ENCODE peak calls at places on chromosomes 11 and 22, in nine cellular contexts. D is progenitor cell of endocrine pancreas; Y is fibroblast of the aortic adventitia; C is sciatic nerve; Q is PC-9; E is caudate nucleus; T is activated T-cell treated with anti-CD3 and anti-CD28 coated beads for 24 hours; K is heart right ventricle; I is stimulated activated CD4-positive, alpha-beta T cell treated with anti-CD3 and anti-CD28 coated beads, TNF-alpha, amount 100 ng/mL, for 24 hours. A is an unnamed sample.

GRCh38 chr22:43151251-43152000 is at the start of gene TSPO:
- DNase-seq in D (no peak), Y (peak), C (peak), Q (peak), E (peak), T (peak), K (peak), I (peak), A (peak)

GRCh38 chr11:117931971-117932370 is 2.8 kb upstream of the TMPRSS13 start:
- DNase-seq in D (no peak), Y (no peak), C (peak), Q (peak), E (no peak), T (peak), K (no peak), I (no peak), A (peak)

GRCh38 chr11:70480711-70481110 is 82.4 kb downstream of the CTTN start:
- DNase-seq in D (no peak), Y (no peak), C (no peak), Q (no peak), E (no peak), T (no peak), K (no peak), I (no peak), A (no peak)

GRCh38 chr22:38051900-38052862 is 5.0 kb upstream of the PICK1 start:
- DNase-seq in D (peak), Y (peak), C (peak), Q (peak), E (peak), T (peak), K (peak), I (peak), A (peak)

GRCh38 chr11:122784325-122785155 is 53.8 kb upstream of the CRTAM start:
- DNase-seq in D (no peak), Y (peak), C (no peak), Q (no peak), E (no peak), T (no peak), K (no peak), I (no peak), A (no peak)

GRCh38 chr11:17687946-17688670 is 31.3 kb upstream of the MYOD1 start:
- DNase-seq in D (no peak), Y (no peak), C (no peak), Q (no peak), E (no peak), T (no peak), K (no peak), I (no peak), A (no peak)

GRCh38 chr11:117495357-117495756 is 167.7 kb downstream of the CEP164 start:
- DNase-seq in D (no peak), Y (no peak), C (no peak), Q (no peak), E (peak), T (no peak), K (no peak), I (no peak), A (no peak)

GRCh38 chr11:93571612-93572011 is 28.4 kb upstream of the SMCO4 start:
- DNase-seq in D (no peak), Y (no peak), C (no peak), Q (no peak), E (no peak), T (no peak), K (no peak), I (no peak), A (no peak)

GRCh38 chr22:32926600-32926999 is 125.1 kb downstream of the TIMP3 start:
- DNase-seq in D (no peak), Y (peak), C (no peak), Q (no peak), E (no peak), T (no peak), K (no peak), I (no peak), A (peak)

GRCh38 chr22:23531283-23531921 is 48.7 kb downstream of the IGLL1 start:
- DNase-seq in D (no peak), Y (no peak), C (peak), Q (no peak), E (no peak), T (no peak), K (no peak), I (no peak), A (no peak)

GRCh38 chr22:11628651-11629511 is 3899.1 kb upstream of the OR11H1 start:
- DNase-seq in D (no peak), Y (no peak), C (no peak), Q (no peak), E (no peak), T (no peak), K (no peak), I (no peak), A (no peak)

GRCh38 chr11:72483412-72484186 is 49.3 kb upstream of the CLPB start:
- DNase-seq in D (no peak), Y (peak), C (no peak), Q (no peak), E (no peak), T (no peak), K (peak), I (no peak), A (no peak)

GRCh38 chr11:102780491-102780918 is at the start of gene MMP10:
- DNase-seq in D (no peak), Y (peak), C (no peak), Q (no peak), E (no peak), T (no peak), K (no peak), I (no peak), A (no peak)

GRCh38 chr11:24679686-24680318 is 182.9 kb downstream of the LUZP2 start:
- DNase-seq in D (no peak), Y (no peak), C (no peak), Q (no peak), E (no peak), T (no peak), K (no peak), I (no peak), A (no peak)

GRCh38 chr11:62708423-62709261 is 1.2 kb downstream of the GNG3 start:
- DNase-seq in D (no peak), Y (no peak), C (no peak), Q (peak), E (peak), T (peak), K (no peak), I (no peak), A (no peak)

GRCh38 chr11:10441021-10441523 is 14.0 kb upstream of the AMPD3 start:
- DNase-seq in D (no peak), Y (no peak), C (no peak), Q (no peak), E (no peak), T (no peak), K (no peak), I (no peak), A (no peak)

GRCh38 chr11:26947379-26947844 is 46.5 kb upstream of the FIBIN start:
- DNase-seq in D (no peak), Y (peak), C (no peak), Q (no peak), E (no peak), T (no peak), K (peak), I (no peak), A (no peak)

GRCh38 chr11:122633219-122633829 is 22.2 kb upstream of the UBASH3B start:
- DNase-seq in D (no peak), Y (peak), C (no peak), Q (no peak), E (no peak), T (no peak), K (peak), I (no peak), A (peak)

GRCh38 chr11:113387605-113388211 is at the start of gene ANKK1:
- DNase-seq in D (peak), Y (no peak), C (no peak), Q (no peak), E (no peak), T (no peak), K (no peak), I (no peak), A (no peak)

GRCh38 chr11:65184146-65184545 is 2.4 kb downstream of the CAPN1 start:
- DNase-seq in D (no peak), Y (no peak), C (peak), Q (no peak), E (no peak), T (no peak), K (no peak), I (no peak), A (no peak)

GRCh38 chr11:18599739-18600230 is at the start of gene MISFA:
- DNase-seq in D (no peak), Y (peak), C (no peak), Q (no peak), E (no peak), T (no peak), K (no peak), I (no peak), A (no peak)

GRCh38 chr11:74570266-74571061 is 21.9 kb upstream of the POLD3 start:
- DNase-seq in D (no peak), Y (peak), C (no peak), Q (peak), E (no peak), T (peak), K (peak), I (no peak), A (peak)

GRCh38 chr11:662689-663274 is 25.7 kb downstream of the DRD4 start:
- DNase-seq in D (peak), Y (peak), C (peak), Q (peak), E (peak), T (no peak), K (peak), I (peak), A (peak)

GRCh38 chr22:44926124-44926475 is 83.7 kb downstream of the PHF21B start:
- DNase-seq in D (no peak), Y (no peak), C (no peak), Q (no peak), E (no peak), T (no peak), K (no peak), I (no peak), A (no peak)

GRCh38 chr11:43998308-43998707 is 49.5 kb upstream of the ACCSL start:
- DNase-seq in D (no peak), Y (no peak), C (no peak), Q (no peak), E (no peak), T (no peak), K (no peak), I (no peak), A (no peak)

GRCh38 chr11:68989936-68990606 is 9.3 kb upstream of the MRGPRD start:
- DNase-seq in D (peak), Y (no peak), C (peak), Q (no peak), E (no peak), T (no peak), K (no peak), I (no peak), A (no peak)

GRCh38 chr22:42334875-42335512 is 64.5 kb upstream of the TCF20 start:
- DNase-seq in D (no peak), Y (no peak), C (no peak), Q (no peak), E (no peak), T (no peak), K (no peak), I (no peak), A (no peak)

GRCh38 chr11:62601114-62601363 is 626 bp downstream of the MTA2 start:
- DNase-seq in D (no peak), Y (no peak), C (no peak), Q (no peak), E (no peak), T (no peak), K (peak), I (no peak), A (no peak)